ENCODE peak calls at places on chromosome 11, in seven cellular contexts. H is SK-N-SH, Y is AG04449, K is epithelial cell of proximal tubule, S is dorsolateral prefrontal cortex, P is brain microvascular endothelial cell, L is lung. B is an unnamed sample.

GRCh38 chr11:9293646-9294045 is 20.7 kb downstream of the TMEM41B start:
- DNase-seq in S (no peak), Y (no peak), H (no peak), K (no peak), P (no peak), L (no peak), B (no peak)

GRCh38 chr11:2531277-2531986 is 86.6 kb downstream of the KCNQ1 start:
- DNase-seq in P (peak), S (peak), Y (no peak), H (peak), L (peak), K (no peak), B (peak)

GRCh38 chr11:47916361-47916841 is 64.0 kb upstream of the PTPRJ start:
- DNase-seq in K (no peak), Y (no peak), P (no peak), S (no peak), H (peak), L (no peak), B (peak)

GRCh38 chr11:90197377-90197776 is 25.5 kb downstream of the CHORDC1 start:
- DNase-seq in P (no peak), K (no peak), H (no peak), L (no peak), Y (no peak), S (no peak), B (peak)

GRCh38 chr11:69076129-69076791 is 27.5 kb downstream of the TPCN2 start:
- DNase-seq in Y (no peak), S (no peak), H (no peak), K (no peak), L (no peak), P (peak), B (peak)

GRCh38 chr11:17979770-17980371 is 33.0 kb downstream of the SERGEF start:
- DNase-seq in Y (no peak), S (no peak), H (peak), P (no peak), K (no peak), L (no peak), B (peak)

GRCh38 chr11:105612766-105613165 is 2.9 kb downstream of the GRIA4 start:
- DNase-seq in P (no peak), L (no peak), S (no peak), Y (no peak), K (no peak), H (no peak), B (no peak)

GRCh38 chr11:68893282-68893681 is 10.3 kb downstream of the MRPL21 start:
- DNase-seq in Y (no peak), K (no peak), S (no peak), P (no peak), L (no peak), H (no peak), B (no peak)

GRCh38 chr11:84313830-84314359 is 1027.7 kb upstream of the CCDC90B start:
- DNase-seq in S (no peak), P (no peak), Y (no peak), K (no peak), H (no peak), L (no peak), B (no peak)

GRCh38 chr11:61254403-61255025 is 13.5 kb downstream of the PGA5 start:
- DNase-seq in H (peak), Y (no peak), S (peak), P (peak), L (peak), K (no peak), B (peak)
- TF ChIP-seq CTCF in H (peak), Y (peak), S (peak), P (peak), L (peak), K (peak), B (peak)

DNA sequence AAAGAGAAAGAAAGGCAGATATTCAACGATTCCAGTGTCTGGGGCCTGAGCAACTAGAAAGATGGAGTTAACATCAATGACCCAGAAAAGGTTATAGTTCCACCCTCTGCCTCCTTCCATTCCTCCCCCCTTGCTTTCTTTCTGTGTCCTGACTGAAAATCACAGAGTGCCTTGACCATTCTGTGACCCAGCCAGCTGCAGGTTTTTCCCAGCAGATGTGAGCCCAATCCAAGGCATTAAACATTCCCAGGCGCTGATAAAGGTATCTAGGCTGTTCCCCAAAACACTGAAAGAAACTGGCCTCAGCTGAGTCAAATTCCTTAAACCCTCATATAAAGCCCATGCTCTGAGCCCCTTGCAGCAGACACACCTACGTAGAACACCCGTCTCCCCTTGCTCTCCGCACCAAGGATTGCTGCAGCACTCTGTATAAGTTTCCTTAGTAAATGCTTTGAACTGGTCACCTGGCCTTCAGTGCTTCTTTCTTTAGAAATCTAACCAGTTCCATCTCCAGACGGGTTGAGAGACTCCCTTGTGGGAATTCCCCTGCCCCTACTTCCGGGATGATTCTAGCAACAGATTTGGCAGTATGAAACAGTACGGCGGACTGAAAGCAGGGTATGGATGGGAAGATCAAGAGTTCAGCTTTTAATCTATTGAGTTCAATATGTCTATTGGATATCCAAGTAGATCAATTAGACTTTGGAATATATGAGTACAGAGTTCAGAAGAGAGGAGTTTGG is 48.8 kb upstream of the ZC3H12C start:
- DNase-seq in K (no peak), H (no peak), L (no peak), P (no peak), S (no peak), Y (no peak), B (no peak)
- H3K4me3 ChIP-seq in K (no peak), H (no peak), L (no peak), P (no peak), S (no peak), Y (no peak), B (no peak)

GRCh38 chr11:74634537-74634936 is 42.2 kb downstream of the POLD3 start:
- DNase-seq in P (peak), S (no peak), H (no peak), L (no peak), K (peak), Y (no peak), B (peak)
- TF ChIP-seq CTCF in P (peak), S (no peak), H (peak), L (no peak), K (peak), Y (peak), B (peak)

GRCh38 chr11:94721565-94722292 is 46.4 kb upstream of the AMOTL1 start:
- DNase-seq in S (no peak), L (no peak), Y (no peak), P (no peak), K (no peak), H (no peak), B (peak)
- H3K4me3 ChIP-seq in S (no peak), L (no peak), Y (no peak), P (no peak), K (no peak), H (no peak), B (no peak)

GRCh38 chr11:65898656-65899355 is 1.4 kb downstream of the FOSL1 start:
- DNase-seq in Y (no peak), S (no peak), H (no peak), P (no peak), L (no peak), K (no peak), B (no peak)

GRCh38 chr11:65900899-65901180 is 652 bp upstream of the FOSL1 start:
- DNase-seq in S (no peak), L (no peak), P (no peak), Y (no peak), H (no peak), K (no peak), B (no peak)

GRCh38 chr11:65903068-65903481 is 2.9 kb upstream of the FOSL1 start:
- DNase-seq in H (no peak), L (no peak), K (no peak), P (peak), Y (no peak), S (no peak), B (peak)

GRCh38 chr11:65899356-65900124 is 648 bp downstream of the FOSL1 start:
- DNase-seq in K (no peak), P (peak), Y (no peak), L (no peak), H (peak), S (no peak), B (peak)

GRCh38 chr11:65900125-65900898 is at the start of gene FOSL1:
- DNase-seq in P (peak), S (peak), H (peak), Y (peak), K (no peak), L (peak), B (peak)
- TF ChIP-seq CTCF in P (no peak), S (no peak), H (no peak), Y (no peak), K (no peak), L (no peak), B (no peak)

GRCh38 chr11:100586346-100587101 is 100.6 kb upstream of the ARHGAP42 start:
- DNase-seq in S (no peak), K (no peak), P (no peak), Y (no peak), H (no peak), L (no peak), B (no peak)
- H3K4me3 ChIP-seq in S (no peak), K (no peak), P (no peak), Y (no peak), H (no peak), L (no peak), B (no peak)